ENCODE peak calls at places on chromosomes 11 and 22, in four cellular contexts. L, C, V and O are unnamed samples.

GRCh38 chr11:1888811-1889526 is 2.7 kb downstream of the PRR33 start:
- DNase-seq in L (no peak), C (no peak), V (no peak), O (no peak)

GRCh38 chr11:129888451-129888850 is 6.9 kb downstream of the NFRKB start:
- DNase-seq in L (no peak), C (no peak), V (no peak), O (no peak)

GRCh38 chr11:113168804-113169342 is 145.5 kb upstream of the TTC12 start:
- DNase-seq in L (no peak), C (no peak), V (no peak), O (no peak)

GRCh38 chr11:62881579-62882427 is 1.1 kb downstream of the SLC3A2 start:
- DNase-seq in L (peak), C (peak), V (no peak), O (peak)

GRCh38 chr11:74682731-74683278 is 48.4 kb downstream of the CHRDL2 start:
- DNase-seq in L (no peak), C (no peak), V (no peak), O (no peak)

GRCh38 chr22:50446708-50447575 is 27.9 kb downstream of the SBF1 start:
- DNase-seq in L (no peak), C (no peak), V (no peak), O (no peak)

GRCh38 chr11:41003339-41003992 is 456.0 kb downstream of the LRRC4C start:
- DNase-seq in L (no peak), C (no peak), V (no peak), O (no peak)

GRCh38 chr11:69233761-69234136 is 60.2 kb upstream of the MYEOV start:
- DNase-seq in L (no peak), C (no peak), V (peak), O (no peak)

GRCh38 chr22:39122772-39123470 is 25.9 kb downstream of the APOBEC3H start:
- DNase-seq in L (no peak), C (no peak), V (no peak), O (no peak)

GRCh38 chr11:32446227-32446626 is 10.9 kb upstream of the WT1 start:
- DNase-seq in L (no peak), C (no peak), V (no peak), O (no peak)

GRCh38 chr11:44575288-44575672 is 9.8 kb downstream of the CD82 start:
- DNase-seq in L (peak), C (no peak), V (no peak), O (no peak)

GRCh38 chr11:35040221-35040942 is 98.6 kb upstream of the CD44 start:
- DNase-seq in L (peak), C (no peak), V (no peak), O (no peak)

GRCh38 chr11:14643697-14644395 is at the start of gene PDE3B:
- DNase-seq in L (peak), C (no peak), V (peak), O (peak)

DNA sequence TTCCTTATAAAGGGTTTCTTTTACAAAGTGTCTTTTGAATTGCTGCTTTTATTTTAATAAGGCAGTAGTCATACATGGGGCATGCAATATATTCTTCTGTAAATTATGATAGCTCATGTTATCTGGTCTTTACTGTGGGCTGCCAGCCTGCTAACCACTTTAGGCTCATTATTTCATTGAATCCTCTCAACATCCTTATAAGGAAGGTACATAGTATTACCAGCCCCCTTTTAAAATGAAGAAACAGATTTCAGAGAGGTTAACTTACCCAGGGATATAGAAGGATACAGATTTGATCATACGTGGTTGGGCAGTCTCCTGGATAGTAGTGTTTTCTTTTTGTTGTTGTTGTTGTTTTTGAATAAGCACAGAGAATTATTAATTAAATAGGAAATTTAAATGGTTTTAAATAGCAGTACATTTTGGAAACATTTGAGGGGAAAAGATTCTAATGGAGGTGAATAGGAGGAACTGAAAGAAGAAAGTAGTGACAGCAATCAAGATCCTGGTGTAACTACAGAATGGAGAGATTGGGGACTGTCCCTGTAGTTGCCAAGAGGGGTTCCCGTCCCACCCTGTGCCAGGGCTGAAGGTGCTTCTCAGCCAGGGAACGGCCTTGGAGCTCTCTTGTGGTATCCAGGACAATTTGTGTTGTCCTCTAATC is 21.0 kb downstream of the SPECC1L start:
- DNase-seq in L (no peak), C (no peak), V (no peak), O (no peak)
- H2BK120ac ChIP-seq in L (no peak), C (no peak), V (no peak), O (no peak)

DNA sequence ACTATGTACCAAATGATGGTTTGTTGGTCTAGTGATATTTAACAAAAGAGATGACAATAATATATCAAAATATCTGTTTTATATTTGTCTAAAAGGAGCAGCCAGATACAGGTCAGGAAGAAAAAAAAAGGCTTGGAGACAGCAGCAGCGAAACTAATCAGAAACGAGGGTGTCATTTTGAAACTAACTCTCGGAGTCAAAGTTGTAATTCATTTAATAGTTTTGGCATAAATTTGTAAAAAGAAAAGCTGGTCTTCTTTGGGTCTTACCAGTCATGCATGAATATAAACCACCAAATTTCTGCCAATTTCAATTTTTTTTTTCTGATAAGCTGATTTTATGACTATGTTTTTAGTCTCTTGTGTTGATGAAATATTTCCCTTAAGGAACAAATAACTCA is 25.5 kb downstream of the NPAT start:
- DNase-seq in L (no peak), C (no peak), V (no peak), O (no peak)
- H4K5ac ChIP-seq in L (no peak), C (no peak), V (no peak), O (no peak)

GRCh38 chr22:35410663-35411034 is 10.7 kb downstream of the MCM5 start:
- DNase-seq in L (no peak), C (no peak), V (no peak), O (no peak)
- H3K27ac ChIP-seq in L (no peak), C (no peak), V (no peak), O (no peak)

DNA sequence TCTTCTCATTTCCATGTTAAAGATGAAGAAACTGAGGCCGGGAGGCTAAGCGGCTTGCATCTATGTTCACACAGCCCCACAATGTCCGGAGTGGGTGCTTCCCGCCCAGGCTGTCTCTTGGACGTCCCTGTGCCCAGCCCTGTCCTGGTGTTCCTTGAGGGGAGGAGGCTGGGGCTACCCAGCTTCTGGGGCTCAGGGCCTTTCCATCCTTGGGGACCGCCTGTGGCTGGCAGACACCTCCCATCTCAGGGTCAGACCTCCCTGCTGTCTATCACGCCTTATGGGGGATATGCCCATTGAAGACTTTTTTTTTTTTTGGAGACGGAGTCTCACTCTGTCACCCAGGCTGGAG is 95.5 kb downstream of the WNT7B start:
- DNase-seq in L (no peak), C (no peak), V (no peak), O (no peak)
- H2BK120ac ChIP-seq in L (no peak), C (no peak), V (no peak), O (no peak)